ENCODE peak calls at places on chromosomes 5 and 9, in nine cellular contexts. B is T-helper 1 cell; M is NCI-H1930; X is heart left ventricle; C is CD4-positive, alpha-beta memory T cell; J is foreskin fibroblast; D is activated T-cell treated with anti-CD3 and anti-CD28 coated beads, Interleukin-2, amount 50 U/mL, for 24 hours; K is MCF 10A; S is erythroblast. F is an unnamed sample.

GRCh38 chr5:14265574-14265973 is 122.4 kb downstream of the TRIO start:
- DNase-seq in C (no peak), X (no peak), J (peak; percentile 90), B (no peak), S (no peak), M (no peak), K (peak; percentile 54), D (no peak), F (peak; percentile 90)

GRCh38 chr9:33750307-33750838 is 45.0 kb upstream of the PRSS3 start:
- DNase-seq in K (no peak), M (no peak), C (no peak), S (no peak), B (peak; percentile 13), J (peak; percentile 70), D (no peak), X (peak; percentile 10), F (peak; percentile 25)

GRCh38 chr9:117771162-117771561 is 67.0 kb downstream of the TLR4 start:
- DNase-seq in B (no peak), K (no peak), M (no peak), X (no peak), J (no peak), C (no peak), S (no peak), D (no peak), F (no peak)

GRCh38 chr9:113581865-113582697 is 118.6 kb downstream of the RGS3 start:
- DNase-seq in D (peak; percentile 80), M (no peak), J (peak; percentile 94), X (peak; percentile 81), C (peak; percentile 89), B (peak; percentile 70), K (peak; percentile 14), S (peak; percentile 78), F (peak; percentile 46)

GRCh38 chr5:149747141-149747832 is 17.2 kb downstream of the PPARGC1B start:
- DNase-seq in K (peak; percentile 94), X (no peak), B (no peak), S (no peak), C (no peak), J (no peak), M (no peak), D (no peak), F (no peak)

GRCh38 chr5:14038341-14038959 is 94.0 kb upstream of the DNAH5 start:
- DNase-seq in D (no peak), B (no peak), M (no peak), J (peak; percentile 98), K (peak; percentile 38), X (no peak), C (no peak), S (no peak), F (peak; percentile 92)

GRCh38 chr5:42770003-42770402 is 13.4 kb downstream of the CCDC152 start:
- DNase-seq in D (no peak), J (no peak), K (no peak), S (no peak), M (no peak), B (no peak), X (no peak), C (no peak), F (no peak)

GRCh38 chr5:151082976-151083651 is 2.3 kb upstream of the TNIP1 start:
- DNase-seq in M (no peak), C (peak; percentile 95), X (no peak), S (no peak), J (no peak), K (peak; percentile 95), B (peak; percentile 58), D (peak; percentile 74), F (no peak)

GRCh38 chr5:76485511-76485910 is 82.4 kb downstream of the IQGAP2 start:
- DNase-seq in D (no peak), M (no peak), K (no peak), S (no peak), X (no peak), B (no peak), J (no peak), C (no peak), F (no peak)

GRCh38 chr9:115400801-115401200 is 282.8 kb upstream of the TNC start:
- DNase-seq in K (no peak), X (no peak), C (no peak), D (no peak), M (no peak), S (no peak), B (no peak), J (peak; percentile 88), F (peak; percentile 25)

GRCh38 chr9:126902160-126902559 is 12.4 kb upstream of the RALGPS1 start:
- DNase-seq in B (no peak), X (no peak), C (no peak), S (no peak), M (no peak), D (no peak), K (no peak), J (no peak), F (no peak)

GRCh38 chr5:6729400-6730310 is 16.4 kb downstream of the TENT4A start:
- DNase-seq in C (peak; percentile 57), X (no peak), J (no peak), B (no peak), D (no peak), M (no peak), K (no peak), S (peak; percentile 57), F (no peak)

GRCh38 chr9:36218411-36218901 is 27.7 kb downstream of the CLTA start:
- DNase-seq in D (no peak), S (no peak), X (no peak), B (no peak), C (no peak), M (no peak), J (no peak), K (no peak), F (no peak)

GRCh38 chr5:93186031-93186682 is 394.9 kb downstream of the NR2F1-AS1 start:
- DNase-seq in J (peak; percentile 85), K (peak; percentile 40), X (no peak), D (no peak), C (no peak), B (no peak), S (no peak), M (no peak), F (peak; percentile 73)

GRCh38 chr9:109504689-109505088 is 6.6 kb upstream of the PTPN3 start:
- DNase-seq in S (no peak), C (no peak), K (no peak), M (no peak), D (no peak), B (no peak), X (no peak), J (no peak), F (no peak)

GRCh38 chr5:60810438-60811085 is 33.5 kb downstream of the ELOVL7 start:
- DNase-seq in S (no peak), J (peak; percentile 2), X (no peak), C (no peak), B (no peak), M (no peak), D (no peak), K (peak; percentile 28), F (peak; percentile 36)

GRCh38 chr5:131672791-131673190 is 37.8 kb upstream of the RAPGEF6 start:
- DNase-seq in M (no peak), X (no peak), K (no peak), J (no peak), D (no peak), B (no peak), C (no peak), S (no peak), F (no peak)

GRCh38 chr5:108028411-108028810 is 353.5 kb downstream of the FBXL17 start:
- DNase-seq in J (peak; percentile 61), M (no peak), B (no peak), X (no peak), D (no peak), S (no peak), C (no peak), K (no peak), F (peak; percentile 48)

GRCh38 chr5:5497132-5497748 is 74.8 kb downstream of the ICE1 start:
- DNase-seq in K (peak; percentile 52), M (peak; percentile 44), C (no peak), B (no peak), D (no peak), J (peak; percentile 83), X (peak; percentile 48), S (peak; percentile 25), F (peak; percentile 56)

GRCh38 chr5:40359854-40360253 is 319.9 kb upstream of the PTGER4 start:
- DNase-seq in M (no peak), K (no peak), C (no peak), S (no peak), D (no peak), J (no peak), X (no peak), B (no peak), F (no peak)

GRCh38 chr9:88187631-88188030 is 49.4 kb upstream of the SPATA31C2 start:
- DNase-seq in K (no peak), X (no peak), D (no peak), S (no peak), M (no peak), B (no peak), J (peak; percentile 39), C (no peak), F (no peak)

GRCh38 chr5:142250119-142250518 is 74.7 kb downstream of the SPRY4 start:
- DNase-seq in B (no peak), S (no peak), K (no peak), J (no peak), X (no peak), D (no peak), M (no peak), C (no peak), F (no peak)

GRCh38 chr5:12385095-12385494 is 480.8 kb upstream of the CTNND2 start:
- DNase-seq in M (no peak), S (no peak), K (no peak), B (no peak), D (no peak), J (no peak), C (no peak), X (no peak), F (no peak)

GRCh38 chr5:73233461-73234151 is 60.6 kb downstream of the TMEM174 start:
- DNase-seq in C (no peak), B (no peak), J (no peak), S (no peak), X (peak; percentile 30), D (no peak), M (peak; percentile 10), K (no peak), F (no peak)

GRCh38 chr9:34085581-34086500 is 37.2 kb upstream of the UBAP2 start:
- DNase-seq in K (no peak), M (no peak), B (no peak), X (peak; percentile 30), C (no peak), S (no peak), D (no peak), J (no peak), F (no peak)

GRCh38 chr5:58122993-58123392 is 336.9 kb downstream of the PLK2 start:
- DNase-seq in J (no peak), D (no peak), B (no peak), X (no peak), S (no peak), M (no peak), K (no peak), C (no peak), F (no peak)

GRCh38 chr9:134546746-134547145 is 94.9 kb upstream of the COL5A1 start:
- DNase-seq in B (no peak), K (no peak), J (no peak), D (no peak), S (no peak), X (no peak), C (no peak), M (no peak), F (no peak)

GRCh38 chr9:78319197-78320029 is 22.5 kb downstream of the PSAT1 start:
- DNase-seq in M (no peak), K (no peak), B (no peak), X (no peak), S (no peak), J (no peak), D (no peak), C (no peak), F (no peak)

GRCh38 chr9:19914044-19914443 is 125.2 kb upstream of the SLC24A2 start:
- DNase-seq in D (no peak), X (no peak), S (no peak), K (no peak), B (no peak), C (no peak), M (no peak), J (no peak), F (no peak)

GRCh38 chr5:66239034-66239433 is 94.9 kb downstream of the SREK1 start:
- DNase-seq in B (no peak), X (no peak), K (peak; percentile 35), D (no peak), M (no peak), J (no peak), C (no peak), S (peak; percentile 3), F (no peak)

GRCh38 chr9:83431470-83432060 is 106.6 kb downstream of the FRMD3 start:
- DNase-seq in K (no peak), D (no peak), C (no peak), M (no peak), B (no peak), J (no peak), X (no peak), S (no peak), F (no peak)

F was measured in brain microvascular endothelial cell.